ENCODE peak calls at places on chromosomes 4 and X, in four cellular contexts. Z is IMR-90, B is lower leg skin, K is body of pancreas. H is an unnamed sample.

GRCh38 chr4:3655485-3656429 is 110.4 kb upstream of the ADRA2C start:
- DNase-seq in Z (no peak), B (no peak), K (no peak), H (no peak)

GRCh38 chr4:186757696-186758330 is 34.2 kb upstream of the FAT1 start:
- DNase-seq in Z (no peak), B (no peak), K (no peak), H (no peak)

GRCh38 chrX:17475820-17476219 is 100.8 kb downstream of the NHS start:
- DNase-seq in Z (no peak), B (no peak), K (no peak), H (no peak)

GRCh38 chr4:76147454-76148141 is 599 bp downstream of the NUP54 start:
- DNase-seq in Z (peak), B (peak), K (peak), H (peak)

GRCh38 chrX:133813991-133814390 is 171.4 kb downstream of the GPC3 start:
- DNase-seq in Z (no peak), B (no peak), K (no peak), H (no peak)

GRCh38 chrX:21982311-21982710 is 41.8 kb downstream of the SMS start:
- DNase-seq in Z (no peak), B (no peak), K (no peak), H (no peak)

GRCh38 chrX:111040377-111041017 is 55.5 kb upstream of the PAK3 start:
- DNase-seq in Z (peak), B (no peak), K (no peak), H (no peak)

GRCh38 chr4:10006604-10007435 is 14.5 kb downstream of the SLC2A9 start:
- DNase-seq in Z (no peak), B (no peak), K (peak), H (peak)

GRCh38 chrX:1496076-1496475 is 40.9 kb downstream of the P2RY8 start:
- DNase-seq in Z (no peak), B (no peak), K (no peak), H (no peak)

DNA sequence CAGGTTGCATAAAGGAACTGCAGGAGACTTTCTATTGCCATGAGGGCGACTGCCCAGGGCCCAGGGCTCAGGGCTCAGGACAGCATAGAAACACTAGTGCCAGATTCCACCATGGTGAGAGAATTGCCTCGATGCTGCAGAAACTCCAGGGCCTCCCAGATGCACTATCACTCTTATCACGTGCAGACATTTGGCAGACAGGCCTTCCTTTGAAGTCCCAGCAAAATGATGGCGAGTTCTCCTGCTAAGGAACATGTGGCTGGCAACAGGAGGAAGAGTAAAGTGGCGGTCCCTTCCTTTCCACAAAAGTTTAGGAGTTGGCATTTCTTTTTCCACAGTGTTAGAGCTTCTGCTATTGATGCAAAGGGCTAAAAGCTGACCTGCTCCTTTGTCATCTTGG is 214.0 kb upstream of the LNX1 start:
- DNase-seq in Z (no peak), B (no peak), K (no peak), H (no peak)
- TF ChIP-seq CTCF in Z (no peak), B (no peak), K (no peak), H (no peak)

DNA sequence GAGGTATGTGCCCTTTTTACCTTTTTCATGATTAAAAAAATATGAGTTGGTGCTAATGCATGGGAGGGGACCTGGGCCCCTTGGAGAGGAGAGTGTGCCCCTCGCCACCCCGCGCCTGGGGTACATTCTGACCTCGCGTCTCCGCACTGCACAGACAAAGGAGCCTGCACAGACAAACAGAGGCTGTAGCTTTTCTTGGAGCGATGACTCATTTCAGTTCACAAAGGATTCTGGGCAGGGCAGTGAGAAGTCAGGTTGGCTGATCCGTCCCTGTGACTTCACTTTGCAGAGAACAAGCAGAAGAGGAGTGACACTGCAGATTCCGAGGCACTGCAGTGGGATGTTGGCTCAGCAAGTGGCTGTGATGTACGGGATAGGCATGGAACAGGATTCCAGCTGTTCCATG is 82.9 kb downstream of the STOX2 start:
- DNase-seq in Z (peak), B (peak), K (peak), H (peak)
- TF ChIP-seq POLR2A in Z (peak), B (no peak), K (peak), H (no peak)

GRCh38 chrX:70422886-70423336 is at the start of gene GDPD2:
- DNase-seq in Z (no peak), B (no peak), K (peak), H (no peak)
- TF ChIP-seq CTCF in Z (no peak), B (no peak), K (peak), H (no peak)

GRCh38 chr4:104351696-104352095 is 143.0 kb downstream of the CXXC4 start:
- DNase-seq in Z (no peak), B (no peak), K (no peak), H (no peak)

GRCh38 chr4:104344342-104344980 is 150.2 kb downstream of the CXXC4 start:
- DNase-seq in Z (no peak), B (no peak), K (no peak), H (no peak)

GRCh38 chr4:104345598-104346242 is 149.0 kb downstream of the CXXC4 start:
- DNase-seq in Z (no peak), B (no peak), K (no peak), H (no peak)
- TF ChIP-seq POLR2A in Z (no peak), B (no peak), K (no peak), H (no peak)

GRCh38 chr4:128155874-128156456 is 94.9 kb downstream of the LARP1B start:
- DNase-seq in Z (no peak), B (no peak), K (no peak), H (no peak)

GRCh38 chr4:128161138-128161537 is 100.0 kb downstream of the LARP1B start:
- DNase-seq in Z (no peak), B (no peak), K (no peak), H (no peak)

GRCh38 chr4:128159967-128160366 is 98.9 kb downstream of the LARP1B start:
- DNase-seq in Z (peak), B (no peak), K (no peak), H (no peak)

GRCh38 chr4:128162434-128162833 is 101.3 kb downstream of the LARP1B start:
- DNase-seq in Z (peak), B (no peak), K (no peak), H (no peak)

GRCh38 chr4:128158894-128159293 is 97.8 kb downstream of the LARP1B start:
- DNase-seq in Z (no peak), B (no peak), K (no peak), H (no peak)
- TF ChIP-seq CTCF in Z (no peak), B (no peak), K (no peak), H (no peak)

GRCh38 chr4:112817933-112818921 is 181.3 kb downstream of the LARP7 start:
- DNase-seq in Z (peak), B (peak), K (peak), H (no peak)
- TF ChIP-seq POLR2A in Z (no peak), B (no peak), K (no peak), H (no peak)

GRCh38 chr4:11488657-11489448 is 60.2 kb upstream of the HS3ST1 start:
- DNase-seq in Z (no peak), B (no peak), K (no peak), H (no peak)
- TF ChIP-seq CTCF in Z (no peak), B (no peak), K (no peak), H (no peak)

DNA sequence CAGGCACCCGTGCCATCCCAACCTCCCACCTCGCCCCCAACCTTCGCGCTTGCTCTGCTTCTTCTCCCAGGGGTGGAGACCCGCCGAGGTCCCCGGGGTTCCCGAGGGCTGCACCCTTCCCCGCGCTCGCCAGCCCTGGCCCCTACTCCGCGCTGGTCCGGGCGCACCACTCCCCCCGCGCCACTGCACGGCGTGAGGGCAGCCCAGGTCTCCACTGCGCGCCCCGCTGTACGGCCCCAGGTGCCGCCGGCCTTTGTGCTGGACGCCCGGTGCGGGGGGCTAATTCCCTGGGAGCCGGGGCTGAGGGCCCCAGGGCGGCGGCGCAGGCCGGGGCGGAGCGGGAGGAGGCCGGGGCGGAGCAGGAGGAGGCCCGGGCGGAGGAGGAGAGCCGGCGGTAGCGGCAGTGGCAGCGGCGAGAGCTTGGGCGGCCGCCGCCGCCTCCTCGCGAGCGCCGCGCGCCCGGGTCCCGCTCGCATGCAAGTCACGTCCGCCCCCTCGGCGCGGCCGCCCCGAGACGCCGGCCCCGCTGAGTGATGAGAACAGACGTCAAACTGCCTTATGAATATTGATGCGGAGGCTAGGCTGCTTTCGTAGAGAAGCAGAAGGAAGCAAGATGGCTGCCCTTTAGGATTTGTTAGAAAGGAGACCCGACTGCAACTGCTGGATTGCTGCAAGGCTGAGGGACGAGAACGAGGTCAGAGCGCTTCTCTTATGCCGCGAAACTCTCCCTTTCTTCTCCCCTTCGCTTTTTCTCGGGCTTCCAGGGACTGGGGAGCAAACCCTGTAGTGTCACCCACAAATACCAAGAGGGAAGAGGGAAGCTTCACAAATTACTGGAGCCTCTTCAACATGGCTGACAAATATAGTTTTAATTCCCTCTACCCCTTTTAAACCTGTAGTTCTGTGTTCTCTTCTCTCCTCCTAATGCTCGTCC is at the start of gene TET2:
- DNase-seq in Z (peak), B (peak), K (peak), H (no peak)
- TF ChIP-seq POLR2A in Z (peak), B (no peak), K (peak), H (peak)

GRCh38 chrX:121323337-121323736 is 275.9 kb downstream of the GLUD2 start:
- DNase-seq in Z (no peak), B (no peak), K (no peak), H (no peak)

DNA sequence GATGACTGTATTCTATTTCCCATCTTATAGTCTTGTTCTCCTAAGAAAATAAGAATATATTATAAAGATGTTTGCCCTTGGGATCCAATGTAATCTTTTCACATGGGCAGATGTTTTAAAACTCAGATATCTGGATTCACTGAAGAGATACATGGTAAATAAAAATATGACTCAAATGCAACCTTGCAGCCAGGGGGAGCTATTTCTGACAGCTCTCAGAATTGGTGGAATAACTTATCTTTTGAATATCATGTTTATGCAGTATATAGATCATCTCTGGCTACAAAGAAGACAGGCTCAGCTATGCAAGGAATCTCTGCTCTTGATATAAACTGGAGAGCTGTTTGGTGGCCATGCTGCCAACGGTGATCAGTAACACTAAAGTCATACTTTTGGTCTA is 274.7 kb downstream of the GLUD2 start:
- DNase-seq in Z (no peak), B (no peak), K (no peak), H (no peak)
- TF ChIP-seq CTCF in Z (peak), B (no peak), K (no peak), H (no peak)

DNA sequence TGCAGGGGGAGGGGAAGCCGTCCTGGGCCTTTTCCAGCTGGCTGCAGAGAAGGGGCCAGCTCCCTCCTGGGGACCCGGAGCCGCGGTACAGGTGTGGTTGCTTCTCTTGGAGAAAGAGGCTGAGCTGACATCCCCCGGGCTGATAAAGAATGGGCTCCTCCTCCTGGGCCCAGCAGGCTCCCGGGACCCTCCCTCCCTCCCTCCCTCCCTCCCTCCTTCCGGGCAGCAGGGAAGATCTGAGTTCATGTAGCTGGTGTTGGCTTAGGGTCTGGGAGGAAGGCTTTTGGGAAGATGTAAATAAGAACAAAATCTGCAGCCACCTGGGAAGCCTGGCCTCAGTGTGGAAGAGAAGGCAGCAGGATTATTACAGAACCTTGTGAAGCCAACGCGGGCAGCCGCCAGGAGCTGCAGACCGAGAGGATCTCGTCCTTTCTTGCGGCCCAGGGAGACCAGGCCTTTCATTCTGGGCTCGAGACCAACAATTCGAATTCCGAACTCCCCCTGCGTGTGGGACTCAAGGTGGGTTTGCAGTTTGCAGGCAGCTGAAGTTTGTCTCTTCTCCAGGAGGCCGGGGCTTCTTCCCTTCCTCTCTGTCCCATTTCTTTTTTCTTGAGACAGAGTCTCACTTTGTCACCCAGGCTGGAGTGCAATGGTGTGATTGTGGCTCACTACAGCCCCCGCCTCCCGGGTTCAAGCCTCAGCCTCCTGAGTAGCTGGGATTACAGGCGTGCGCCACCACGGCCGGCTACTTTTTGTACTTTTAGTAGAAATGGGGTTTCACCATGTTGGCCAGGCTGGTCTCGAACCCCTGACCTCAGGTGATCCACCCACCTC is at the start of gene PLCXD1:
- DNase-seq in Z (peak), B (no peak), K (peak), H (no peak)
- TF ChIP-seq POLR2A in Z (no peak), B (no peak), K (no peak), H (no peak)